ENCODE peak calls at places on chromosomes 3 and 15, in eight cellular contexts. L, E, S, T, D, H, O and Z are unnamed samples.

GRCh38 chr15:37618368-37618767 is 316.1 kb upstream of the TMCO5A start:
- DNase-seq in L (no peak), E (no peak), S (no peak), T (no peak), D (no peak), H (no peak), O (no peak), Z (no peak)

GRCh38 chr15:36428102-36428845 is 151.2 kb upstream of the CDIN1 start:
- DNase-seq in L (no peak), E (peak; percentile 100), S (peak; percentile 79), T (no peak), D (peak; percentile 86), H (no peak), O (no peak), Z (no peak)

GRCh38 chr15:40937762-40938529 is 8.8 kb downstream of the DLL4 start:
- DNase-seq in L (no peak), E (peak; percentile 80), S (peak; percentile 61), T (no peak), D (no peak), H (no peak), O (no peak), Z (no peak)

GRCh38 chr15:93882779-93883178 is 348.6 kb upstream of the MCTP2 start:
- DNase-seq in L (no peak), E (no peak), S (no peak), T (no peak), D (peak; percentile 55), H (no peak), O (no peak), Z (no peak)

GRCh38 chr3:52070724-52071621 is 14.6 kb upstream of the DUSP7 start:
- DNase-seq in L (no peak), E (peak; percentile 48), S (no peak), T (no peak), D (no peak), H (no peak), O (no peak), Z (no peak)

GRCh38 chr3:124383846-124384483 is 346.3 kb upstream of the UMPS start:
- DNase-seq in L (no peak), E (no peak), S (no peak), T (no peak), D (no peak), H (no peak), O (no peak), Z (no peak)

GRCh38 chr3:122005033-122005565 is 16.9 kb downstream of the ILDR1 start:
- DNase-seq in L (no peak), E (no peak), S (no peak), T (no peak), D (peak; percentile 71), H (no peak), O (no peak), Z (peak; percentile 47)

GRCh38 chr3:53175613-53176537 is 14.9 kb downstream of the PRKCD start:
- DNase-seq in L (no peak), E (no peak), S (no peak), T (no peak), D (no peak), H (no peak), O (no peak), Z (no peak)

GRCh38 chr3:126110431-126111125 is 26.7 kb upstream of the SLC41A3 start:
- DNase-seq in L (no peak), E (no peak), S (no peak), T (no peak), D (no peak), H (peak; percentile 27), O (peak; percentile 10), Z (no peak)

GRCh38 chr3:24604215-24604614 is 109.6 kb upstream of the THRB start:
- DNase-seq in L (no peak), E (no peak), S (no peak), T (no peak), D (no peak), H (no peak), O (no peak), Z (no peak)

GRCh38 chr3:188796122-188796631 is 375.6 kb upstream of the TPRG1 start:
- DNase-seq in L (no peak), E (peak; percentile 72), S (peak; percentile 45), T (peak; percentile 14), D (no peak), H (no peak), O (no peak), Z (peak; percentile 39)

GRCh38 chr3:146780251-146780650 is 175.1 kb upstream of the PLSCR5 start:
- DNase-seq in L (no peak), E (no peak), S (no peak), T (no peak), D (no peak), H (no peak), O (no peak), Z (no peak)

GRCh38 chr15:43516185-43516584 is 1.2 kb upstream of the MAP1A start:
- DNase-seq in L (no peak), E (no peak), S (peak; percentile 45), T (no peak), D (peak; percentile 16), H (no peak), O (no peak), Z (no peak)

GRCh38 chr15:35674873-35675781 is 129.2 kb upstream of the DPH6 start:
- DNase-seq in L (peak; percentile 2), E (no peak), S (peak; percentile 27), T (no peak), D (no peak), H (no peak), O (no peak), Z (no peak)

GRCh38 chr3:11606090-11606784 is 37.5 kb downstream of the VGLL4 start:
- DNase-seq in L (no peak), E (no peak), S (no peak), T (no peak), D (no peak), H (no peak), O (no peak), Z (no peak)

GRCh38 chr15:50872832-50873231 is 35.7 kb upstream of the AP4E1 start:
- DNase-seq in L (no peak), E (no peak), S (no peak), T (no peak), D (no peak), H (no peak), O (no peak), Z (no peak)

GRCh38 chr3:134360046-134360445 is 14.2 kb downstream of the AMOTL2 start:
- DNase-seq in L (no peak), E (no peak), S (no peak), T (no peak), D (no peak), H (no peak), O (no peak), Z (no peak)